ENCODE peak calls at places on chromosomes 2 and 18, in seven cellular contexts. C is cardiac fibroblast, N is GM23338, T is MM.1S, F is spleen, X is neural crest cell, B is IMR-90. H is an unnamed sample.

GRCh38 chr2:40113272-40113671 is 334.2 kb upstream of the THUMPD2 start:
- DNase-seq in F (no peak), T (no peak), B (peak), C (no peak), X (no peak), N (no peak), H (no peak)

GRCh38 chr2:54590216-54590961 is 133.1 kb upstream of the EML6 start:
- DNase-seq in F (no peak), T (no peak), N (no peak), X (no peak), B (no peak), C (no peak), H (no peak)

GRCh38 chr2:156182132-156182531 is 150.4 kb downstream of the NR4A2 start:
- DNase-seq in C (no peak), B (no peak), F (no peak), N (no peak), T (no peak), X (no peak), H (no peak)

GRCh38 chr2:20617892-20618467 is 32.9 kb downstream of the HS1BP3 start:
- DNase-seq in F (peak), B (peak), T (no peak), N (no peak), C (peak), X (no peak), H (no peak)

GRCh38 chr2:151040036-151040435 is 221.6 kb downstream of the RBM43 start:
- DNase-seq in C (peak), N (no peak), F (no peak), T (no peak), B (peak), X (no peak), H (no peak)

GRCh38 chr2:138502253-138503086 is 900 bp downstream of the SPOPL start:
- DNase-seq in N (peak), B (no peak), F (no peak), X (no peak), C (peak), T (peak), H (no peak)

GRCh38 chr2:206443735-206444527 is 599 bp downstream of the ADAM23 start:
- DNase-seq in B (peak), X (peak), N (peak), F (peak), T (peak), C (no peak), H (no peak)

GRCh38 chr2:216482640-216483039 is 16.0 kb upstream of the RPL37A start:
- DNase-seq in C (no peak), B (no peak), T (no peak), N (no peak), X (no peak), F (no peak), H (no peak)

GRCh38 chr18:74935411-74935810 is 273.5 kb downstream of the PTGR3 start:
- DNase-seq in X (no peak), F (no peak), B (no peak), C (no peak), T (no peak), N (no peak), H (no peak)

GRCh38 chr18:9520666-9521065 is 45.4 kb downstream of the RALBP1 start:
- DNase-seq in T (no peak), B (no peak), F (no peak), C (peak), N (no peak), X (no peak), H (no peak)

GRCh38 chr18:54961016-54961423 is 1.8 kb upstream of the CCDC68 start:
- DNase-seq in F (no peak), T (no peak), C (no peak), B (peak), N (no peak), X (no peak), H (no peak)

GRCh38 chr2:190094471-190094870 is 31.9 kb upstream of the MSTN start:
- DNase-seq in T (no peak), F (no peak), X (no peak), B (no peak), N (no peak), C (no peak), H (no peak)

GRCh38 chr2:167509585-167509984 is 621.3 kb downstream of the XIRP2 start:
- DNase-seq in B (peak), X (no peak), C (peak), F (no peak), N (peak), T (no peak), H (no peak)

GRCh38 chr2:25041307-25041927 is 459 bp upstream of the EFR3B start:
- DNase-seq in C (peak), B (peak), X (peak), N (peak), T (peak), F (peak), H (no peak)

GRCh38 chr2:68643011-68643873 is at the start of gene PROKR1:
- DNase-seq in T (no peak), X (peak), F (peak), C (peak), B (no peak), N (peak), H (no peak)

GRCh38 chr2:197628043-197628500 is 47.3 kb downstream of the RFTN2 start:
- DNase-seq in C (peak), N (peak), F (no peak), T (no peak), B (peak), X (peak), H (no peak)

DNA sequence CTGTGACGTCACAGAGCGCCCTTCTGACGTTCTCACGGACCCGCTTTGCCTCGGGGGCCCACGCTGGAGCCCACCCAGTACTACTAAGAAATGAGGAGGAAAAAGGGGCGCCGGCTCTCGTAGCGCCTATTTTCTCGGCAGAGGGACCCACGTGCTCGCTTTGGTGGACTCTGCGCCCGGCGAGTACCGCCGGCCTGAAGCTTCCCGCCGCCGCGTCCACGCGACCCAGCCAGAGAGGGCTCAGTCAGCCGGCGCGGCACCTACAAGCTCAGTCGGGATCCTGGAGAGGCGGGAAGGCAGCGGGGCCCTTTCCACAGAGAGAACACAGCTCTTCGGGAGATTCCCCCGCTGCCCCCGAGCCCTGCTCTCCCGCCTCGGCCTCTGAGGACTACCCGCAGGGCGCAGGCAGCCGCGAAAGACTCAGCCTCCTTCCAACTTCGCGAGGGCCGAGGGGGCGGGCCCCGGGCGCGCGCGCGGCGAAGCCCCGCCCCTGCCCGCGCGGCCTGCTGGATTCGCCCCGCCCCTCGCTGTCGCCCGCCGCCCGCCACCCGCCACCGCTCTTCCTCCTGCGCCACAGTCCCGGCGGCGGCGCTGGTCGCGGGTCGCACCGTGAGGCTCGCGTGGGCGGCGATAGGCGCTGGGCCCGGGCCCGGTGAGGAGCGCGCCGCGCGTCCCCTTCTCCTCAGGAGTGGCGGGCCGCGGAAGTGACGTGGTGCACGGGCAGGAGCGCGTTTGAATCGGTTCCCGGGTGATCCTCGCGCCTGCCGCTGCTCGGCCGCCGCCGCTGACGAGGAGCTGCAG is at the start of gene SMCHD1:
- DNase-seq in X (peak), N (peak), B (peak), T (peak), C (peak), F (peak), H (peak)
- TF ChIP-seq CTCF in X (no peak), N (no peak), B (no peak), T (no peak), C (no peak), F (peak), H (no peak)

GRCh38 chr2:48440103-48440390 is 89.9 kb upstream of the STON1 start:
- DNase-seq in F (no peak), T (no peak), X (no peak), B (no peak), N (no peak), C (no peak), H (no peak)
- TF ChIP-seq CTCF in F (no peak), T (no peak), X (no peak), B (no peak), N (no peak), C (no peak), H (no peak)

DNA sequence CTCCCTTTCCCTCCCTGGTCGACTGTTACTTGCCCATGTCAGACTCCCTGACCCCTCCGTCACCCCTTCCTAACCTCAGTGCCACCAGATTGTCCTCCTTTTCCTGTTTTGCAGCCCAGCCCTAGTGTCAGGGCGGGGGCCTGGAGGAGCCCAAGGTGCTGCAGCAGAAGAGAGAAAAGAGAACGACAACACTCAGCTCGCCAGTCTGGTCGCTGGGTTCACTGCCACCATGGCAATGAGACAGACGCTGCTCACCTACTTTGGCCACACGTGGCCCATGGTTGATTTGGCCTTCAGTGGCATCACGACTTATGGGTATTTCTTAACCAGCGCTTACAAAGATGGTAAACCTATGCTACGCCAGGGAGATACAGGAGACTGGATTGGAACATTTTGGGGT is 108.4 kb upstream of the RMDN2 start:
- DNase-seq in C (no peak), T (no peak), N (no peak), F (no peak), B (no peak), X (no peak), H (no peak)
- TF ChIP-seq CTCF in C (no peak), T (no peak), N (no peak), F (no peak), B (no peak), X (no peak), H (no peak)

GRCh38 chr2:84905181-84906107 is at the start of gene TMSB10:
- DNase-seq in F (peak), C (peak), X (peak), T (peak), B (peak), N (peak), H (peak)
- TF ChIP-seq CTCF in F (peak), C (no peak), X (no peak), T (peak), B (peak), N (no peak), H (no peak)